ENCODE peak calls at places on chromosomes 7 and 10, in seven cellular contexts. V is neural progenitor cell; E is SW480; Z is activated CD4-positive, alpha-beta T cell treated with anti-CD3 and anti-CD28 coated beads for 1 hour; U is SJSA1; A is smooth muscle cell of the brain vasculature; F is naive thymus-derived CD8-positive, alpha-beta T cell. I is an unnamed sample.

GRCh38 chr7:75969182-75969581 is 25.2 kb downstream of the TMEM120A start:
- DNase-seq in V (no peak), E (no peak), Z (no peak), U (no peak), A (no peak), F (no peak), I (peak)

GRCh38 chr7:157955383-157955999 is 618.7 kb downstream of the DNAJB6 start:
- DNase-seq in V (peak), E (no peak), Z (no peak), U (no peak), A (no peak), F (no peak), I (no peak)

GRCh38 chr7:2483495-2483894 is 7.3 kb upstream of the GRIFIN start:
- DNase-seq in V (no peak), E (peak), Z (no peak), U (no peak), A (no peak), F (no peak), I (no peak)

GRCh38 chr7:37960483-37960882 is 40.0 kb downstream of the EPDR1 start:
- DNase-seq in V (no peak), E (no peak), Z (no peak), U (no peak), A (no peak), F (no peak), I (no peak)

GRCh38 chr7:33040803-33041516 is 21.6 kb downstream of the NT5C3A start:
- DNase-seq in V (no peak), E (no peak), Z (peak), U (no peak), A (no peak), F (peak), I (no peak)

GRCh38 chr7:97845622-97846203 is 26.5 kb downstream of the ASNS start:
- DNase-seq in V (peak), E (peak), Z (no peak), U (no peak), A (no peak), F (no peak), I (no peak)

GRCh38 chr7:142301923-142302550 is 44.2 kb upstream of the PRSS58 start:
- DNase-seq in V (no peak), E (peak), Z (no peak), U (no peak), A (no peak), F (no peak), I (no peak)

GRCh38 chr10:11145498-11145855 is 127.8 kb downstream of the CELF2 start:
- DNase-seq in V (no peak), E (no peak), Z (peak), U (no peak), A (no peak), F (peak), I (no peak)

GRCh38 chr10:132536241-132536963 is 1.2 kb upstream of the INPP5A start:
- DNase-seq in V (peak), E (peak), Z (no peak), U (no peak), A (no peak), F (no peak), I (peak)

GRCh38 chr10:69636626-69637550 is 6.8 kb downstream of the FAM241B start:
- DNase-seq in V (peak), E (peak), Z (no peak), U (no peak), A (no peak), F (peak), I (peak)

GRCh38 chr7:151862606-151863381 is 14.1 kb downstream of the PRKAG2 start:
- DNase-seq in V (no peak), E (no peak), Z (no peak), U (no peak), A (no peak), F (no peak), I (no peak)

GRCh38 chr7:16744518-16745250 is 8.9 kb upstream of the TSPAN13 start:
- DNase-seq in V (peak), E (no peak), Z (no peak), U (no peak), A (no peak), F (no peak), I (no peak)

GRCh38 chr7:1676550-1677071 is 6.5 kb downstream of the ELFN1 start:
- DNase-seq in V (no peak), E (no peak), Z (no peak), U (peak), A (no peak), F (no peak), I (no peak)

I was measured in suprapubic skin.